ENCODE peak calls at places on chromosomes 2 and 18, in eight cellular contexts. P, O, M, D, W, I, H and F are unnamed samples.

GRCh38 chr2:66846887-66847286 is 412.0 kb downstream of the MEIS1 start:
- DNase-seq in P (no peak), O (no peak), M (no peak), D (no peak), W (no peak), I (no peak), H (no peak), F (no peak)

GRCh38 chr2:949894-950626 is 589 bp upstream of the SNTG2 start:
- DNase-seq in P (peak; percentile 77), O (peak; percentile 10), M (peak; percentile 72), D (no peak), W (peak; percentile 54), I (no peak), H (no peak), F (no peak)

GRCh38 chr2:144143294-144144092 is 376.4 kb downstream of the ZEB2 start:
- DNase-seq in P (no peak), O (no peak), M (no peak), D (no peak), W (no peak), I (no peak), H (no peak), F (peak; percentile 7)

GRCh38 chr2:126748188-126748760 is 92.3 kb downstream of the GYPC start:
- DNase-seq in P (no peak), O (no peak), M (no peak), D (no peak), W (no peak), I (no peak), H (no peak), F (no peak)

GRCh38 chr2:128422571-128422970 is 103.9 kb upstream of the HS6ST1 start:
- DNase-seq in P (no peak), O (peak; percentile 98), M (no peak), D (peak; percentile 77), W (no peak), I (no peak), H (no peak), F (no peak)

GRCh38 chr18:58087928-58088722 is 44.1 kb downstream of the NEDD4L start:
- DNase-seq in P (peak; percentile 36), O (peak; percentile 11), M (no peak), D (peak; percentile 99), W (no peak), I (no peak), H (no peak), F (no peak)

GRCh38 chr18:80201739-80202138 is 45.6 kb downstream of the PARD6G start:
- DNase-seq in P (no peak), O (no peak), M (no peak), D (no peak), W (no peak), I (no peak), H (no peak), F (no peak)

GRCh38 chr2:17918789-17919188 is 40.3 kb downstream of the KCNS3 start:
- DNase-seq in P (peak; percentile 66), O (no peak), M (peak; percentile 18), D (peak; percentile 8), W (peak; percentile 18), I (no peak), H (no peak), F (peak; percentile 17)

GRCh38 chr2:78887436-78887835 is 138.1 kb upstream of the REG3G start:
- DNase-seq in P (no peak), O (no peak), M (no peak), D (no peak), W (no peak), I (no peak), H (no peak), F (peak; percentile 82)

GRCh38 chr2:36497570-36498163 is 100.3 kb downstream of the FEZ2 start:
- DNase-seq in P (no peak), O (no peak), M (no peak), D (no peak), W (no peak), I (no peak), H (no peak), F (no peak)

GRCh38 chr2:18149660-18150246 is 271.3 kb downstream of the KCNS3 start:
- DNase-seq in P (peak; percentile 88), O (peak; percentile 67), M (peak; percentile 57), D (peak; percentile 81), W (peak; percentile 73), I (peak; percentile 42), H (peak; percentile 66), F (peak; percentile 64)

GRCh38 chr2:175626796-175627195 is 375.3 kb downstream of the LNPK start:
- DNase-seq in P (no peak), O (no peak), M (no peak), D (no peak), W (no peak), I (no peak), H (no peak), F (no peak)

GRCh38 chr2:44801676-44802408 is 139.7 kb upstream of the SIX3 start:
- DNase-seq in P (peak; percentile 58), O (peak; percentile 10), M (no peak), D (no peak), W (peak; percentile 78), I (no peak), H (no peak), F (no peak)

GRCh38 chr2:189783451-189783926 is 650 bp downstream of the ORMDL1 start:
- DNase-seq in P (no peak), O (peak; percentile 68), M (peak; percentile 40), D (peak; percentile 31), W (no peak), I (no peak), H (peak; percentile 28), F (peak; percentile 57)

GRCh38 chr2:216033403-216033802 is 20.1 kb upstream of the MREG start:
- DNase-seq in P (no peak), O (no peak), M (no peak), D (no peak), W (no peak), I (no peak), H (no peak), F (no peak)

GRCh38 chr18:68299906-68300305 is 415.0 kb downstream of the TMX3 start:
- DNase-seq in P (no peak), O (no peak), M (no peak), D (peak; percentile 90), W (no peak), I (no peak), H (no peak), F (no peak)

GRCh38 chr2:197327776-197328169 is 17.2 kb upstream of the ANKRD44 start:
- DNase-seq in P (no peak), O (no peak), M (no peak), D (no peak), W (no peak), I (no peak), H (no peak), F (no peak)

GRCh38 chr18:72086421-72086820 is 457.7 kb downstream of the CBLN2 start:
- DNase-seq in P (peak; percentile 53), O (peak; percentile 26), M (no peak), D (peak; percentile 44), W (peak; percentile 46), I (no peak), H (peak; percentile 29), F (peak; percentile 31)

GRCh38 chr2:2650608-2651375 is 319.7 kb upstream of the MYT1L start:
- DNase-seq in P (no peak), O (no peak), M (no peak), D (no peak), W (no peak), I (no peak), H (no peak), F (no peak)

GRCh38 chr2:2646312-2647051 is 315.4 kb upstream of the MYT1L start:
- DNase-seq in P (no peak), O (no peak), M (peak; percentile 17), D (no peak), W (peak; percentile 41), I (no peak), H (peak; percentile 41), F (no peak)

GRCh38 chr2:2647156-2647555 is 316.1 kb upstream of the MYT1L start:
- DNase-seq in P (no peak), O (no peak), M (peak; percentile 17), D (peak; percentile 61), W (no peak), I (no peak), H (peak; percentile 7), F (no peak)

GRCh38 chr2:2649109-2650072 is 318.3 kb upstream of the MYT1L start:
- DNase-seq in P (no peak), O (no peak), M (no peak), D (no peak), W (no peak), I (no peak), H (no peak), F (no peak)

GRCh38 chr2:2648094-2648493 is 317.0 kb upstream of the MYT1L start:
- DNase-seq in P (no peak), O (no peak), M (no peak), D (no peak), W (no peak), I (no peak), H (no peak), F (no peak)
- TF ChIP-seq EZH2phosphoT487 in P (no peak), O (no peak), M (no peak), D (no peak), W (no peak), I (no peak), H (no peak), F (no peak)

GRCh38 chr18:78865771-78866310 is 113.8 kb upstream of the SALL3 start:
- DNase-seq in P (no peak), O (no peak), M (no peak), D (no peak), W (no peak), I (no peak), H (no peak), F (no peak)
- H3K79me2 ChIP-seq in P (no peaks in the 10 kb centered on the region), O (no peaks in the 10 kb centered on the region), M (no peaks in the 10 kb centered on the region), D (no peaks in the 10 kb centered on the region), W (no peaks in the 10 kb centered on the region), I (no peaks in the 10 kb centered on the region), H (no peaks in the 10 kb centered on the region), F (no peaks in the 10 kb centered on the region)

DNA sequence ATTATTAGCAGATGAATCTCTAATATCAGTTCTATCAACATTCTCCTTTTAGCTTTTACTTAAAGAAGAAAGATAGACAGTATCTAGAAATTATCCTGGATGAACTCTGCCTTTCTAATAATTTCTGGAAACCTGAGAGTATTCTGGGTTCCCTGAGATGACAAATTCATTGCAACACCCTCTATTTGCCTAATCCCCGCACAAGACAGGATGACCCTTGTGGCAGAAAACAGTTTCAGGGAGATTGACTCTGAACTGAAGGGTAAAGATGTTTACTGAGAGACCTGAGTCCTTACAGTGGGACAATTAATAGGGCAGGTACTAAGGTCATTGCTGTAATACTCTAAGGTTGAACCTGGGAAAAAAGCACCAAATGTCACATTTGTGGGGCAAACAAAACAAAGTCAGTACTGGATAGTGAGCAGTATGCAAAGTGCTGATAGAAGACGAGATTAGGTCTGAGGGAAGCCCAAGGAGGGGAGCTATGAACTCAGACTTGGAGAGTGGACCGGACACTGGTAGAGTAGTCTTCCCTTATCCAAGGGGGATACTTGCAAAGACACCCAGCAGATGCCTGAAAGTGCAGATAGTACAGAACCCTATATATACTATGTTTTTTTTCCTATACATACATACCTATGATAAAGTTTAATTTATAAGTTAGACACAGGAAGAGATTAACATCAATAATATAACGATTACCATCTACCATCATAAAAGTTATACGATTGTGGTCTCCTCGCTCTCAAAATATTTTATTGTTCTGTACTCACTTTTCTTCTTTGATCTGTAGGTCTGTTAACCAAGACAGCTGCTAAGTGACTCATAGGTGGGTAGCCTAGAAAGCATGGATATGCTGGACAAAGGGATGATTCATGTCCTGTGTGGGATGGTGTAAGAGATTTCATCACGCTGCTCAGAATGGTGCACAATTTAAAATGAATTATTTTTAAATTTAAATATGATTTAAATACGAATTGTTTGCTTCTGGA is 148.3 kb upstream of the KLHL14 start:
- DNase-seq in P (no peak), O (peak; percentile 95), M (no peak), D (peak; percentile 72), W (no peak), I (no peak), H (no peak), F (no peak)
- H3K4me3 ChIP-seq in P (no peak overlapping the region), O (no peak overlapping the region), M (no peak overlapping the region), D (no peak overlapping the region), W (no peak overlapping the region), I (no peak overlapping the region), H (no peak overlapping the region), F (no peak overlapping the region)

GRCh38 chr2:231393149-231394131 is 2.1 kb upstream of the B3GNT7 start:
- DNase-seq in P (peak; percentile 83), O (no peak), M (peak; percentile 47), D (no peak), W (peak; percentile 71), I (no peak), H (no peak), F (peak; percentile 93)
- TF ChIP-seq EZH2phosphoT487 in P (no peak), O (no peak), M (no peak), D (no peak), W (no peak), I (no peak), H (no peak), F (no peak)